ENCODE peak calls at places on chromosomes 5 and 9, in six cellular contexts. Y, D, K, I, F and G are unnamed samples.

GRCh38 chr9:103941104-103941503 is 153.0 kb upstream of the SMC2 start:
- DNase-seq in Y (no peak), D (no peak), K (no peak), I (no peak), F (no peak), G (no peak)

GRCh38 chr5:32562841-32563240 is 22.5 kb upstream of the SUB1 start:
- DNase-seq in Y (no peak), D (no peak), K (no peak), I (no peak), F (no peak), G (peak; percentile 43)

GRCh38 chr5:38423536-38424178 is 132.8 kb downstream of the LIFR start:
- DNase-seq in Y (no peak), D (no peak), K (no peak), I (no peak), F (no peak), G (no peak)

GRCh38 chr9:71783120-71783523 is 14.8 kb upstream of the CEMIP2 start:
- DNase-seq in Y (no peak), D (peak; percentile 94), K (no peak), I (no peak), F (no peak), G (no peak)

GRCh38 chr5:322942-323879 is 1.7 kb downstream of the AHRR start:
- DNase-seq in Y (no peak), D (peak; percentile 27), K (no peak), I (peak; percentile 59), F (no peak), G (no peak)

GRCh38 chr5:29993286-29993685 is 1200.2 kb upstream of the CDH6 start:
- DNase-seq in Y (no peak), D (no peak), K (no peak), I (no peak), F (no peak), G (no peak)

GRCh38 chr9:89842267-89842768 is 237.5 kb downstream of the GADD45G start:
- DNase-seq in Y (no peak), D (no peak), K (no peak), I (no peak), F (no peak), G (no peak)

GRCh38 chr9:107193251-107193650 is 89.8 kb upstream of the RAD23B start:
- DNase-seq in Y (no peak), D (no peak), K (no peak), I (no peak), F (no peak), G (no peak)

GRCh38 chr5:759111-759741 is 25.3 kb downstream of the ZDHHC11B start:
- DNase-seq in Y (peak; percentile 3), D (no peak), K (no peak), I (peak; percentile 45), F (no peak), G (peak; percentile 13)

GRCh38 chr5:42531611-42532010 is 108.4 kb downstream of the GHR start:
- DNase-seq in Y (peak; percentile 88), D (peak; percentile 69), K (no peak), I (no peak), F (no peak), G (no peak)

GRCh38 chr9:134642385-134643181 is 980 bp downstream of the COL5A1 start:
- DNase-seq in Y (peak; percentile 93), D (no peak), K (peak; percentile 52), I (peak; percentile 69), F (no peak), G (peak; percentile 89)

GRCh38 chr5:35087971-35088370 is 40.2 kb upstream of the AGXT2 start:
- DNase-seq in Y (peak; percentile 50), D (peak; percentile 2), K (no peak), I (no peak), F (no peak), G (peak; percentile 50)

GRCh38 chr5:181037365-181037861 is 2.7 kb upstream of the BTNL9 start:
- DNase-seq in Y (no peak), D (no peak), K (no peak), I (peak; percentile 30), F (no peak), G (no peak)

GRCh38 chr5:179805529-179806249 is 977 bp downstream of the MGAT4B start:
- DNase-seq in Y (no peak), D (peak; percentile 44), K (peak; percentile 59), I (peak; percentile 65), F (no peak), G (no peak)

GRCh38 chr9:120925535-120926396 is 830 bp downstream of the TRAF1 start:
- DNase-seq in Y (peak; percentile 95), D (peak; percentile 78), K (no peak), I (no peak), F (no peak), G (peak; percentile 93)

GRCh38 chr5:6202615-6203365 is 175.6 kb downstream of the MED10 start:
- DNase-seq in Y (no peak), D (no peak), K (no peak), I (peak; percentile 78), F (no peak), G (no peak)

GRCh38 chr9:129202613-129203555 is 24.8 kb upstream of the IER5L start:
- DNase-seq in Y (peak; percentile 66), D (peak; percentile 71), K (peak; percentile 93), I (peak; percentile 93), F (peak; percentile 45), G (peak; percentile 72)

GRCh38 chr9:82164159-82164558 is 175.6 kb downstream of the SPATA31D1 start:
- DNase-seq in Y (no peak), D (peak; percentile 32), K (no peak), I (no peak), F (no peak), G (no peak)

GRCh38 chr5:42555797-42556196 is 132.6 kb downstream of the GHR start:
- DNase-seq in Y (no peak), D (peak; percentile 90), K (no peak), I (no peak), F (no peak), G (no peak)

GRCh38 chr5:13378073-13378472 is 566.4 kb downstream of the DNAH5 start:
- DNase-seq in Y (peak; percentile 24), D (peak; percentile 2), K (no peak), I (no peak), F (no peak), G (peak; percentile 49)

GRCh38 chr5:101782352-101783087 is 513.6 kb downstream of the SLCO4C1 start:
- DNase-seq in Y (no peak), D (no peak), K (no peak), I (no peak), F (no peak), G (no peak)

GRCh38 chr9:121678501-121679022 is 27.1 kb downstream of the DAB2IP start:
- DNase-seq in Y (no peak), D (no peak), K (no peak), I (no peak), F (no peak), G (no peak)

GRCh38 chr5:180640765-180641565 is 8.4 kb downstream of the FLT4 start:
- DNase-seq in Y (no peak), D (no peak), K (no peak), I (no peak), F (no peak), G (no peak)

GRCh38 chr5:144774247-144774646 is 603.6 kb downstream of the KCTD16 start:
- DNase-seq in Y (no peak), D (no peak), K (no peak), I (no peak), F (no peak), G (no peak)

GRCh38 chr9:89601856-89602562 is 2.8 kb upstream of the GADD45G start:
- DNase-seq in Y (no peak), D (no peak), K (no peak), I (no peak), F (no peak), G (no peak)

DNA sequence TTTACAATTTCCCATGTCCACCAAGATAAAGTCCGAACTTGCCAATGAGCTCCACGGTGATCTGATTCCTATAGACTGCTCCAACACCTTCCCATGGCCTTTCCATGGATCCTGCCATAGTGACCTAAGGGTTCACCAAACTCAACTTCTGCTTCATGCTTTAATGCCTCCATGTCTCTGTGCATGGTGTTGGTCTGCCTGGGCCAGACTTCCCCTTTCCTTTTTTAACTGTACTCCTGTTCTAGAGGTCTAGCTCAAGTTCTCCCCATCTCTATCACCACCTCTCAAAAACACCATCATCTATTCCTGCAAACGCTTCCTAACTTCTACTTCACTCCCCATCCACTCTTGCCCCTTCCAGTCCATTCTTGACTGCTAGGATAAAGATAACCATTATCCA is 14.8 kb upstream of the SMARCA2 start:
- DNase-seq in Y (no peak), D (no peak), K (no peak), I (no peak), F (no peak), G (no peak)
- TF ChIP-seq CTCF in Y (no peak), D (no peak), K (no peak), I (no peak), F (no peak), G (no peak)

DNA sequence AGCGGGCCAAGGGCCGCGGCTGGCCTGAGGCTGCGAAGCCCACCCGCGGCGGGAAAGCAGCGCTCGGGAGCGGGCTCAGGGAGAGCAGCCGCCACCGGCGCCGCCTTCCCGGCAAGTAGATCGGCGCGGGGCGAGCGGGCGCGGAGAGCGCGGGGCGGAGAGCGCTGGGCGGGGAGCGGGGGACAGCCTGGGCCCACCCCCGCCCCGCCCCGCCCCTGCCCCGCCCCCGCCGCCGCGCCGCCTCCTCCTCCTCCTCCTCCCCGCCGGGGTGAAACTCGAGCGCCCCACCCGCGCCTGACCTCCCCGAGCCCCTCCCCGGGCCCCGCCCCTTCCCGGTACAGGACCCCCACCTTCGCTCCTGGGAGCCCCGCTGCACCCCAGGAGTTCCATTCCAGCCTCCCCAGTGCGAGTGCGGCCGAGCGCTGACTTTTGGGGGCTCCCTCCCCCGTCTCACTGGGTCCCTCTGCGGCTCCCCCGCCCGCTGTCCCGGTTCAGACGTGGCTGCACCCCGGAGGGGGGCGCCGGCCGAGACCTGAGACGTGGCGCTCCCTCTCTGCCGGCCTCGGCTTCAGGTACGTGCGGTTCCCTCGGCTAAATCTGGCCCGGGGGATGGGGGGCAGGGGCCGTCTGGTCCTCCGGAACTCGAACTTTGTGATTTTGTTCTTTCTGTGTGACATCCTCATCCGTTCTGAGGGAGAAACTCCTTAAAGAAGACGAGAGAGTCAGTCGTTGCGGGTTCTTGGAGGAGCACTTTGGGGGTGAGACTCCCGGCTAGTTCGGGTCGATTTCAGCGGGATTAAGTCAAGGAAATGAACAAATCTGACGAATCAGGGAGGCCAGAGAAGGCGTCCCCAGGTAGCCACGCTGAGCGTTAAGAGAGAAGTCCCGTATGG is at the start of gene SEMA5A:
- DNase-seq in Y (peak; percentile 42), D (peak; percentile 76), K (peak; percentile 85), I (peak; percentile 73), F (no peak), G (peak; percentile 61)
- TF ChIP-seq CTCF in Y (no peak), D (no peak), K (no peak), I (no peak), F (no peak), G (no peak)

GRCh38 chr5:126561908-126562307 is 33.1 kb downstream of the ALDH7A1 start:
- DNase-seq in Y (peak; percentile 5), D (no peak), K (no peak), I (no peak), F (no peak), G (no peak)
- TF ChIP-seq CTCF in Y (no peak), D (no peak), K (no peak), I (no peak), F (no peak), G (no peak)

GRCh38 chr5:109819878-109820277 is 130.2 kb downstream of the MAN2A1 start:
- DNase-seq in Y (no peak), D (no peak), K (no peak), I (peak; percentile 34), F (no peak), G (no peak)
- TF ChIP-seq CTCF in Y (no peak), D (no peak), K (no peak), I (peak; percentile 63), F (no peak), G (no peak)

GRCh38 chr5:86757824-86758223 is 140.1 kb downstream of the COX7C start:
- DNase-seq in Y (no peak), D (peak; percentile 8), K (no peak), I (no peak), F (no peak), G (peak; percentile 5)

GRCh38 chr5:86756839-86757238 is 139.1 kb downstream of the COX7C start:
- DNase-seq in Y (no peak), D (no peak), K (no peak), I (peak; percentile 45), F (no peak), G (no peak)
- TF ChIP-seq CTCF in Y (no peak), D (no peak), K (peak; percentile 8), I (peak; percentile 64), F (no peak), G (no peak)